ENCODE peak calls at places on chromosome 20, in six cellular contexts. N is SK-N-SH, H is GM12878, Y is esophagus muscularis mucosa, Z is ovary, O is tibial nerve. B is an unnamed sample. For H3K4me1, the result is how much of the 10 kb centered on the place peaks cover.

GRCh38 chr20:846894-847278 is 13.4 kb downstream of the FAM110A start:
- DNase-seq in N (no peak), H (no peak), Y (no peak), Z (no peak), O (no peak), B (no peak)

GRCh38 chr20:19903168-19903676 is 113.9 kb upstream of the NAA20 start:
- DNase-seq in Y (no peak), Z (no peak), H (no peak), N (no peak), O (no peak), B (peak)

GRCh38 chr20:4728121-4728520 is 6.4 kb downstream of the PRND start:
- DNase-seq in Z (no peak), H (no peak), Y (no peak), O (no peak), N (no peak), B (no peak)

GRCh38 chr20:43364001-43364400 is 93.7 kb upstream of the SRSF6 start:
- DNase-seq in H (no peak), Z (no peak), Y (no peak), O (no peak), N (no peak), B (no peak)

GRCh38 chr20:51373713-51374481 is 168.6 kb downstream of the NFATC2 start:
- DNase-seq in N (peak), Y (no peak), Z (no peak), O (no peak), H (no peak), B (no peak)

GRCh38 chr20:46289416-46289815 is 18.9 kb downstream of the CDH22 start:
- DNase-seq in Z (no peak), N (no peak), Y (no peak), H (no peak), O (no peak), B (no peak)

GRCh38 chr20:54103762-54104600 is 33.6 kb upstream of the BCAS1 start:
- DNase-seq in Z (no peak), H (no peak), N (no peak), Y (no peak), O (no peak), B (no peak)

GRCh38 chr20:57505991-57506390 is 18.9 kb downstream of the CTCFL start:
- DNase-seq in Z (no peak), H (no peak), O (no peak), N (no peak), Y (no peak), B (no peak)

GRCh38 chr20:45279992-45280391 is 25.6 kb upstream of the SLPI start:
- DNase-seq in Z (no peak), H (no peak), Y (no peak), O (no peak), N (no peak), B (no peak)

GRCh38 chr20:20837574-20838021 is 125.2 kb upstream of the RALGAPA2 start:
- DNase-seq in N (peak), Z (peak), Y (no peak), H (no peak), O (peak), B (no peak)

GRCh38 chr20:47027456-47027855 is 132.8 kb downstream of the EYA2 start:
- DNase-seq in N (no peak), Z (no peak), Y (no peak), H (no peak), O (no peak), B (no peak)

GRCh38 chr20:63941282-63942060 is 14.7 kb downstream of the UCKL1 start:
- DNase-seq in Z (no peak), O (no peak), N (no peak), H (no peak), Y (no peak), B (peak)

GRCh38 chr20:44714701-44715494 is at the start of gene CCN5:
- DNase-seq in O (peak), Z (peak), N (peak), Y (no peak), H (no peak), B (peak)

GRCh38 chr20:8903655-8904605 is 165.0 kb upstream of the PLCB4 start:
- DNase-seq in Y (no peak), H (no peak), N (no peak), Z (no peak), O (no peak), B (no peak)

GRCh38 chr20:11755071-11755881 is 162.4 kb upstream of the BTBD3 start:
- DNase-seq in Z (no peak), Y (no peak), H (no peak), O (no peak), N (no peak), B (no peak)

GRCh38 chr20:33059136-33059535 is 5.4 kb downstream of the BPIFB3 start:
- DNase-seq in N (no peak), Z (no peak), Y (no peak), O (no peak), H (no peak), B (no peak)

GRCh38 chr20:19889011-19889953 is 127.9 kb upstream of the NAA20 start:
- DNase-seq in Y (no peak), H (no peak), N (no peak), O (no peak), Z (peak), B (no peak)

GRCh38 chr20:44733341-44734069 is 12.2 kb upstream of the KCNK15 start:
- DNase-seq in O (peak), Y (no peak), N (peak), Z (peak), H (no peak), B (no peak)

GRCh38 chr20:53074811-53075314 is 102.7 kb downstream of the TSHZ2 start:
- DNase-seq in O (no peak), H (no peak), Z (no peak), Y (no peak), N (no peak), B (no peak)

GRCh38 chr20:17960927-17961599 is 7.5 kb downstream of the SNX5 start:
- DNase-seq in O (no peak), H (no peak), Y (no peak), N (no peak), Z (peak), B (no peak)

GRCh38 chr20:8853805-8854338 is 215.0 kb upstream of the PLCB4 start:
- DNase-seq in N (peak), O (no peak), Y (no peak), Z (no peak), H (peak), B (no peak)

GRCh38 chr20:33693274-33693673 is 7.1 kb upstream of the E2F1 start:
- DNase-seq in Y (no peak), N (no peak), O (no peak), Z (no peak), H (no peak), B (no peak)

GRCh38 chr20:48350291-48350988 is 477.4 kb downstream of the PREX1 start:
- DNase-seq in N (peak), Y (no peak), O (no peak), H (no peak), Z (no peak), B (no peak)
- TF ChIP-seq CTCF in N (peak), Y (no peak), O (no peak), H (peak), Z (no peak), B (no peak)

GRCh38 chr20:50012282-50013263 is 29.8 kb downstream of the SNAI1 start:
- DNase-seq in Z (no peak), O (no peak), H (no peak), N (peak), Y (no peak), B (no peak)
- TF ChIP-seq EP300 in Z (no peak), O (no peak), H (no peak), N (no peak), Y (no peak), B (no peak)

GRCh38 chr20:62649140-62649539 is 6.8 kb downstream of the SLCO4A1 start:
- DNase-seq in Y (no peak), Z (peak), N (no peak), H (no peak), O (no peak), B (no peak)
- H3K4me1 ChIP-seq in Y (half or more), Z (under half), N (half or more), H (half or more), O (under half), B (half or more)

GRCh38 chr20:38935285-38935684 is 9.1 kb downstream of the FAM83D start:
- DNase-seq in Z (no peak), N (no peak), H (no peak), Y (no peak), O (no peak), B (no peak)
- TF ChIP-seq CTCF in Z (no peak), N (peak), H (peak), Y (no peak), O (no peak), B (no peak)

GRCh38 chr20:2032168-2032567 is 38.3 kb upstream of the PDYN start:
- DNase-seq in Z (no peak), H (no peak), Y (no peak), N (no peak), O (no peak), B (no peak)

GRCh38 chr20:2042400-2042799 is 48.5 kb upstream of the PDYN start:
- DNase-seq in N (no peak), H (no peak), Y (no peak), Z (no peak), O (no peak), B (no peak)

GRCh38 chr20:2037296-2037914 is 43.5 kb upstream of the PDYN start:
- DNase-seq in O (no peak), H (no peak), Y (peak), Z (no peak), N (no peak), B (no peak)

GRCh38 chr20:2038161-2038560 is 44.3 kb upstream of the PDYN start:
- DNase-seq in H (no peak), Y (no peak), N (no peak), Z (no peak), O (no peak), B (no peak)
- TF ChIP-seq EP300 in H (no peak), Y (no peak), N (no peak), Z (no peak), O (no peak), B (no peak)

GRCh38 chr20:22557403-22558276 is 26.7 kb downstream of the FOXA2 start:
- DNase-seq in O (no peak), Y (peak), Z (no peak), N (no peak), H (no peak), B (no peak)
- H3K4me1 ChIP-seq in O (under half), Y (under half), Z (under half), N (under half), H (under half), B (under half)

B was measured in suprapubic skin.